ENCODE peak calls at places on chromosomes 7 and 10, in four cellular contexts. E, M, O and Z are unnamed samples.

GRCh38 chr10:34524369-34525091 is 290.6 kb downstream of the PARD3 start:
- DNase-seq in O (no peak), M (no peak), E (no peak), Z (no peak)

GRCh38 chr7:113392421-113392820 is 274.1 kb upstream of the SMIM30 start:
- DNase-seq in O (no peak), M (no peak), E (no peak), Z (no peak)

GRCh38 chr7:158044156-158044823 is 543.3 kb downstream of the PTPRN2 start:
- DNase-seq in M (peak), E (no peak), O (no peak), Z (no peak)

GRCh38 chr7:42151309-42151708 is 85.7 kb downstream of the GLI3 start:
- DNase-seq in M (no peak), O (no peak), E (no peak), Z (no peak)

GRCh38 chr10:47358457-47358856 is 10.3 kb downstream of the RBP3 start:
- DNase-seq in E (no peak), O (no peak), M (peak), Z (no peak)

GRCh38 chr7:131021460-131021859 is 287.5 kb upstream of the KLF14 start:
- DNase-seq in E (no peak), M (no peak), O (no peak), Z (no peak)

GRCh38 chr7:39720586-39720985 is 97.2 kb downstream of the RALA start:
- DNase-seq in M (no peak), O (no peak), E (no peak), Z (no peak)

GRCh38 chr7:82699773-82700186 is 256.2 kb upstream of the CACNA2D1 start:
- DNase-seq in M (no peak), E (no peak), O (no peak), Z (no peak)

GRCh38 chr7:73856941-73857340 is 4.0 kb upstream of the TMEM270 start:
- DNase-seq in O (no peak), M (peak), E (no peak), Z (no peak)